ENCODE peak calls at places on chromosomes 11 and 22, in four cellular contexts. One of them, this sample, is unnamed.

GRCh38 chr22:43012390-43012789 is 2.6 kb downstream of the PACSIN2 start:
- DNase-seq in CD8-positive, alpha-beta T cell: no peak
- DNase-seq in right cardiac atrium: no peak
- DNase-seq in effector memory CD4-positive, alpha-beta T cell: no peak
- DNase-seq in this sample: no peak

GRCh38 chr11:61850687-61851086 is 22.6 kb downstream of the FADS2 start:
- DNase-seq in CD8-positive, alpha-beta T cell: no peak
- DNase-seq in right cardiac atrium: no peak
- DNase-seq in effector memory CD4-positive, alpha-beta T cell: no peak
- DNase-seq in this sample: no peak

GRCh38 chr11:113267536-113267935 is 46.8 kb upstream of the TTC12 start:
- DNase-seq in CD8-positive, alpha-beta T cell: no peak
- DNase-seq in right cardiac atrium: no peak
- DNase-seq in effector memory CD4-positive, alpha-beta T cell: no peak
- DNase-seq in this sample: no peak

GRCh38 chr22:42780070-42780540 is 59.4 kb upstream of the A4GALT start:
- DNase-seq in CD8-positive, alpha-beta T cell: peak
- DNase-seq in right cardiac atrium: no peak
- DNase-seq in effector memory CD4-positive, alpha-beta T cell: no peak
- DNase-seq in this sample: peak

GRCh38 chr22:37166675-37167066 is 17.0 kb upstream of the IL2RB start:
- DNase-seq in CD8-positive, alpha-beta T cell: peak
- DNase-seq in right cardiac atrium: peak
- DNase-seq in effector memory CD4-positive, alpha-beta T cell: peak
- DNase-seq in this sample: peak

GRCh38 chr11:12088531-12088930 is 21.9 kb upstream of the MICAL2 start:
- DNase-seq in CD8-positive, alpha-beta T cell: no peak
- DNase-seq in right cardiac atrium: no peak
- DNase-seq in effector memory CD4-positive, alpha-beta T cell: no peak
- DNase-seq in this sample: no peak

GRCh38 chr22:36377022-36377631 is 10.6 kb downstream of the MYH9 start:
- DNase-seq in CD8-positive, alpha-beta T cell: peak
- DNase-seq in right cardiac atrium: no peak
- DNase-seq in effector memory CD4-positive, alpha-beta T cell: no peak
- DNase-seq in this sample: no peak

GRCh38 chr11:119126675-119127268 is 5.4 kb downstream of the HINFP start:
- DNase-seq in CD8-positive, alpha-beta T cell: no peak
- DNase-seq in right cardiac atrium: no peak
- DNase-seq in effector memory CD4-positive, alpha-beta T cell: no peak
- DNase-seq in this sample: no peak

GRCh38 chr11:104995001-104995408 is 26.6 kb upstream of the CASP4 start:
- DNase-seq in CD8-positive, alpha-beta T cell: no peak
- DNase-seq in right cardiac atrium: no peak
- DNase-seq in effector memory CD4-positive, alpha-beta T cell: no peak
- DNase-seq in this sample: no peak

GRCh38 chr22:44668190-44668885 is 33.7 kb upstream of the PRR5 start:
- DNase-seq in CD8-positive, alpha-beta T cell: peak
- DNase-seq in right cardiac atrium: peak
- DNase-seq in effector memory CD4-positive, alpha-beta T cell: peak
- DNase-seq in this sample: no peak

GRCh38 chr22:35352214-35353111 is 28.4 kb upstream of the HMOX1 start:
- DNase-seq in CD8-positive, alpha-beta T cell: peak
- DNase-seq in right cardiac atrium: peak
- DNase-seq in effector memory CD4-positive, alpha-beta T cell: no peak
- DNase-seq in this sample: peak

GRCh38 chr11:71237853-71238252 is 14.5 kb downstream of the SHANK2 start:
- DNase-seq in CD8-positive, alpha-beta T cell: no peak
- DNase-seq in right cardiac atrium: no peak
- DNase-seq in effector memory CD4-positive, alpha-beta T cell: no peak
- DNase-seq in this sample: peak

GRCh38 chr11:64242920-64243854 is 2.3 kb downstream of the FKBP2 start:
- DNase-seq in CD8-positive, alpha-beta T cell: peak
- DNase-seq in right cardiac atrium: no peak
- DNase-seq in effector memory CD4-positive, alpha-beta T cell: no peak
- DNase-seq in this sample: no peak

GRCh38 chr22:42277988-42278776 is 7.7 kb upstream of the TCF20 start:
- DNase-seq in CD8-positive, alpha-beta T cell: no peak
- DNase-seq in right cardiac atrium: no peak
- DNase-seq in effector memory CD4-positive, alpha-beta T cell: no peak
- DNase-seq in this sample: no peak

GRCh38 chr11:115927823-115928329 is 423.7 kb upstream of the CADM1 start:
- DNase-seq in CD8-positive, alpha-beta T cell: no peak
- DNase-seq in right cardiac atrium: no peak
- DNase-seq in effector memory CD4-positive, alpha-beta T cell: no peak
- DNase-seq in this sample: no peak

GRCh38 chr11:61532136-61533038 is 23.8 kb downstream of the LRRC10B start:
- DNase-seq in CD8-positive, alpha-beta T cell: peak
- DNase-seq in right cardiac atrium: no peak
- DNase-seq in effector memory CD4-positive, alpha-beta T cell: no peak
- DNase-seq in this sample: no peak

GRCh38 chr22:19059481-19060278 is 62.5 kb downstream of the DGCR2 start:
- DNase-seq in CD8-positive, alpha-beta T cell: no peak
- DNase-seq in right cardiac atrium: no peak
- DNase-seq in effector memory CD4-positive, alpha-beta T cell: no peak
- DNase-seq in this sample: peak

GRCh38 chr11:24925091-24925490 is 428.2 kb downstream of the LUZP2 start:
- DNase-seq in CD8-positive, alpha-beta T cell: no peak
- DNase-seq in right cardiac atrium: no peak
- DNase-seq in effector memory CD4-positive, alpha-beta T cell: no peak
- DNase-seq in this sample: no peak

GRCh38 chr22:39973656-39974055 is 13.5 kb downstream of the TMA7B start:
- DNase-seq in CD8-positive, alpha-beta T cell: no peak
- DNase-seq in right cardiac atrium: no peak
- DNase-seq in effector memory CD4-positive, alpha-beta T cell: no peak
- DNase-seq in this sample: no peak

GRCh38 chr11:128524172-128524571 is 63.2 kb downstream of the ETS1 start:
- DNase-seq in CD8-positive, alpha-beta T cell: no peak
- DNase-seq in right cardiac atrium: no peak
- DNase-seq in effector memory CD4-positive, alpha-beta T cell: no peak
- DNase-seq in this sample: no peak

GRCh38 chr11:119016216-119017009 is 1.7 kb downstream of the RPS25 start:
- DNase-seq in CD8-positive, alpha-beta T cell: no peak
- DNase-seq in right cardiac atrium: no peak
- DNase-seq in effector memory CD4-positive, alpha-beta T cell: no peak
- DNase-seq in this sample: no peak

GRCh38 chr22:46043339-46043738 is 66.4 kb upstream of the WNT7B start:
- DNase-seq in CD8-positive, alpha-beta T cell: no peak
- DNase-seq in right cardiac atrium: no peak
- DNase-seq in effector memory CD4-positive, alpha-beta T cell: no peak
- DNase-seq in this sample: peak
- H3K4me3 ChIP-seq in CD8-positive, alpha-beta T cell: peak
- H3K4me3 ChIP-seq in right cardiac atrium: peak
- H3K4me3 ChIP-seq in effector memory CD4-positive, alpha-beta T cell: no peak
- H3K4me3 ChIP-seq in this sample: no peak

GRCh38 chr11:93537767-93538261 is 5.4 kb downstream of the SMCO4 start:
- DNase-seq in CD8-positive, alpha-beta T cell: no peak
- DNase-seq in right cardiac atrium: peak
- DNase-seq in effector memory CD4-positive, alpha-beta T cell: no peak
- DNase-seq in this sample: peak
- H3K4me3 ChIP-seq in CD8-positive, alpha-beta T cell: no peak
- H3K4me3 ChIP-seq in right cardiac atrium: no peak
- H3K4me3 ChIP-seq in effector memory CD4-positive, alpha-beta T cell: no peak
- H3K4me3 ChIP-seq in this sample: peak

GRCh38 chr11:94574193-94574961 is 7.2 kb downstream of the PIWIL4 start:
- DNase-seq in CD8-positive, alpha-beta T cell: no peak
- DNase-seq in right cardiac atrium: peak
- DNase-seq in effector memory CD4-positive, alpha-beta T cell: no peak
- DNase-seq in this sample: peak
- H3K4me3 ChIP-seq in CD8-positive, alpha-beta T cell: no peak
- H3K4me3 ChIP-seq in right cardiac atrium: no peak
- H3K4me3 ChIP-seq in effector memory CD4-positive, alpha-beta T cell: no peak
- H3K4me3 ChIP-seq in this sample: peak

GRCh38 chr11:5937868-5938602 is 4.0 kb upstream of the OR56A3 start:
- DNase-seq in CD8-positive, alpha-beta T cell: no peak
- DNase-seq in right cardiac atrium: no peak
- DNase-seq in effector memory CD4-positive, alpha-beta T cell: no peak
- DNase-seq in this sample: no peak
- H3K4me3 ChIP-seq in CD8-positive, alpha-beta T cell: no peak
- H3K4me3 ChIP-seq in right cardiac atrium: no peak
- H3K4me3 ChIP-seq in effector memory CD4-positive, alpha-beta T cell: no peak
- H3K4me3 ChIP-seq in this sample: no peak

GRCh38 chr22:50186789-50187523 is 1.2 kb downstream of the TRABD start:
- DNase-seq in CD8-positive, alpha-beta T cell: no peak
- DNase-seq in right cardiac atrium: peak
- DNase-seq in effector memory CD4-positive, alpha-beta T cell: no peak
- DNase-seq in this sample: no peak
- H3K4me3 ChIP-seq in CD8-positive, alpha-beta T cell: peak
- H3K4me3 ChIP-seq in right cardiac atrium: peak
- H3K4me3 ChIP-seq in effector memory CD4-positive, alpha-beta T cell: peak
- H3K4me3 ChIP-seq in this sample: peak

GRCh38 chr11:132122701-132123100 is 752.3 kb downstream of the NTM start:
- DNase-seq in CD8-positive, alpha-beta T cell: no peak
- DNase-seq in right cardiac atrium: no peak
- DNase-seq in effector memory CD4-positive, alpha-beta T cell: no peak
- DNase-seq in this sample: no peak

GRCh38 chr11:132123449-132123848 is 753.0 kb downstream of the NTM start:
- DNase-seq in CD8-positive, alpha-beta T cell: no peak
- DNase-seq in right cardiac atrium: no peak
- DNase-seq in effector memory CD4-positive, alpha-beta T cell: no peak
- DNase-seq in this sample: no peak

GRCh38 chr11:132126973-132127900 is 756.8 kb downstream of the NTM start:
- DNase-seq in CD8-positive, alpha-beta T cell: no peak
- DNase-seq in right cardiac atrium: peak
- DNase-seq in effector memory CD4-positive, alpha-beta T cell: no peak
- DNase-seq in this sample: no peak

GRCh38 chr11:132123854-132124835 is 753.7 kb downstream of the NTM start:
- DNase-seq in CD8-positive, alpha-beta T cell: no peak
- DNase-seq in right cardiac atrium: no peak
- DNase-seq in effector memory CD4-positive, alpha-beta T cell: no peak
- DNase-seq in this sample: peak

DNA sequence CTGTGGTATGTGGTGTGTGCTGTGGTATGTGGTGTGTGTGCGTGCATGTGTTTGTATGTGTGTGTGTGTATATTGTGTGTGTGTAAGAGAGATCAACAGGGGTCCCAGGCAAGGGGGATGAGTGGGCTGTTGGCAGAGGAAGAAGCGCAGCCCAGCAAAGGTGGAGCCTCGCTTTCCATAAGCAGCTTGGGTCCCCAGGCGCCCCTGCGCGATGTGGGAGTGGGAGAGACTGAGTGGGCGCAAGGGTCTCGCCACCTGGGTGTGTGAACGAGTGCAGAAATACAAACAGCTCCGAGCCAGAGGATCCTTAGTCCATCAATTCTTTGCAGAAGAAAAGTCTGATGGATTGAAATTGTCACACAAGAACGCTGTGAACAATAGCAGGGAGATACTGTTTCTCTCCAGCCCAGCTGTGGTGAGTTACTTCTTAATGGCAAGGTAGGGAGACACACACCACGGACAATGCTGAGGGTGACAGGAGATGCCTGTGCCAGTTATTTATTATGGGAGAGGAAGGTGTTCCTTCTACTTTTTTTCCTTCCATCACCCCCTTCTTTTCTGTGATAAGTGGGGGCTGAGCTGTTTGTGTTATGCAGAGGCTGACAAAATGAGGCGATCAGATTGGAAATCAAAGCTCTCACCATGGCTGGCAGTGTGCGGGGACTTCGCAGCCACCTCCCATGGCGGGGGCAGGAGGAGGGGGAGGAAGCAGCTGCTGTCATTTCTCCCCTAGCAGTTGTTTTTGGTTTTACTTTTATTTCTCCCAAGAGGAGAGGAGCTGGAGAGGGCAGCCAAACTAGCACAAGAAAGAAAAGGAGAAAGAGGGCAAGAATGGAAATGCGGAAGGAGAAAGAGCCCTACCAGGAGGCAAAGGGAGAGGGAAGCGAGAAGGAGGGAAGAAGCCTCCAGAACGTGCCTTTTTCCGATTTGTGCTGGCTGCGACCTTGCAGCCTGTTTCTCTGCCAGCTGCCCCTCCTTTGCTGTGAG is 755.7 kb downstream of the NTM start:
- DNase-seq in CD8-positive, alpha-beta T cell: peak
- DNase-seq in right cardiac atrium: no peak
- DNase-seq in effector memory CD4-positive, alpha-beta T cell: no peak
- DNase-seq in this sample: peak
- H3K4me3 ChIP-seq in CD8-positive, alpha-beta T cell: no peak
- H3K4me3 ChIP-seq in right cardiac atrium: peak
- H3K4me3 ChIP-seq in effector memory CD4-positive, alpha-beta T cell: no peak
- H3K4me3 ChIP-seq in this sample: peak

GRCh38 chr11:3222941-3223905 is 4.6 kb upstream of the MRGPRG start:
- DNase-seq in CD8-positive, alpha-beta T cell: no peak
- DNase-seq in right cardiac atrium: no peak
- DNase-seq in effector memory CD4-positive, alpha-beta T cell: no peak
- DNase-seq in this sample: no peak
- H3K4me3 ChIP-seq in CD8-positive, alpha-beta T cell: no peak
- H3K4me3 ChIP-seq in right cardiac atrium: no peak
- H3K4me3 ChIP-seq in effector memory CD4-positive, alpha-beta T cell: no peak
- H3K4me3 ChIP-seq in this sample: no peak

GRCh38 chr11:69253028-69253427 is 40.9 kb upstream of the MYEOV start:
- DNase-seq in CD8-positive, alpha-beta T cell: no peak
- DNase-seq in right cardiac atrium: no peak
- DNase-seq in effector memory CD4-positive, alpha-beta T cell: no peak
- DNase-seq in this sample: no peak
- H3K4me3 ChIP-seq in CD8-positive, alpha-beta T cell: no peak
- H3K4me3 ChIP-seq in right cardiac atrium: no peak
- H3K4me3 ChIP-seq in effector memory CD4-positive, alpha-beta T cell: no peak
- H3K4me3 ChIP-seq in this sample: no peak

GRCh38 chr11:57083641-57084385 is 95.1 kb downstream of the OR5AK2 start:
- DNase-seq in CD8-positive, alpha-beta T cell: no peak
- DNase-seq in right cardiac atrium: no peak
- DNase-seq in effector memory CD4-positive, alpha-beta T cell: no peak
- DNase-seq in this sample: no peak

GRCh38 chr11:57082125-57082524 is 93.4 kb downstream of the OR5AK2 start:
- DNase-seq in CD8-positive, alpha-beta T cell: no peak
- DNase-seq in right cardiac atrium: no peak
- DNase-seq in effector memory CD4-positive, alpha-beta T cell: no peak
- DNase-seq in this sample: no peak

GRCh38 chr11:57085604-57086003 is 96.1 kb upstream of the LRRC55 start:
- DNase-seq in CD8-positive, alpha-beta T cell: no peak
- DNase-seq in right cardiac atrium: no peak
- DNase-seq in effector memory CD4-positive, alpha-beta T cell: no peak
- DNase-seq in this sample: no peak

GRCh38 chr11:57081356-57081755 is 92.6 kb downstream of the OR5AK2 start:
- DNase-seq in CD8-positive, alpha-beta T cell: no peak
- DNase-seq in right cardiac atrium: no peak
- DNase-seq in effector memory CD4-positive, alpha-beta T cell: no peak
- DNase-seq in this sample: no peak
- H3K4me3 ChIP-seq in CD8-positive, alpha-beta T cell: no peak
- H3K4me3 ChIP-seq in right cardiac atrium: no peak
- H3K4me3 ChIP-seq in effector memory CD4-positive, alpha-beta T cell: no peak
- H3K4me3 ChIP-seq in this sample: no peak

DNA sequence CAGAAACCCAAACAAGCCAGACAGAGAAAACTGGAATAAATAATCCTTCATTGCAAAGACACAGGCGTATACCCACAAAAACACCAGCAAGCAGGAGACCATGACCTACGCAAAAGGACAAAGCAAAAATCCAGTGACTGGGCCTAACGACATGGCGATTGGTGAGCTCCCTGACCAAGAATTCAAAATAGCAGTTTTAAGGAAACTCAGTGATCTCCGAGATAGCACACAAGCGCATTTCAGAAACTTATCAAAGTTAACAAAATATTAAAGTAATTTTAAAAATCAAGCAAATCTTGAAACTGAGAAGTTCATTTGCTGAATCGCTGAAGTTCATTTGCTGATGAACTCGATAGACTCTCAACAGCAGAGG is 27.6 kb downstream of the DBX1 start:
- DNase-seq in CD8-positive, alpha-beta T cell: no peak
- DNase-seq in right cardiac atrium: no peak
- DNase-seq in effector memory CD4-positive, alpha-beta T cell: no peak
- DNase-seq in this sample: no peak
- H3K4me3 ChIP-seq in CD8-positive, alpha-beta T cell: peak
- H3K4me3 ChIP-seq in right cardiac atrium: no peak
- H3K4me3 ChIP-seq in effector memory CD4-positive, alpha-beta T cell: peak
- H3K4me3 ChIP-seq in this sample: peak

This sample was measured in upper lobe of left lung.